ENCODE peak calls at places on chromosomes 12 and 14, in six cellular contexts. J is ovary, V is IMR-90, I is A549, R is breast epithelium, X is tibial nerve. S is an unnamed sample. For H3K4me1, the result is how much of the 10 kb centered on the place peaks cover.

GRCh38 chr12:47095446-47096236 is 15.9 kb upstream of the AMIGO2 start:
- DNase-seq in J (no peak), V (peak), I (peak), R (no peak), X (no peak), S (no peak)

GRCh38 chr12:46160081-46160980 is 108.5 kb downstream of the SLC38A1 start:
- DNase-seq in J (no peak), V (peak), I (no peak), R (no peak), X (no peak), S (peak)

GRCh38 chr14:104223101-104223809 is 84.9 kb downstream of the KIF26A start:
- DNase-seq in J (peak), V (no peak), I (no peak), R (no peak), X (no peak), S (no peak)

GRCh38 chr14:76101980-76102379 is 49.7 kb upstream of the GPATCH2L start:
- DNase-seq in J (no peak), V (no peak), I (no peak), R (no peak), X (no peak), S (no peak)

GRCh38 chr12:100544165-100544564 is 29.3 kb upstream of the GAS2L3 start:
- DNase-seq in J (no peak), V (no peak), I (peak), R (no peak), X (no peak), S (no peak)

GRCh38 chr12:108773798-108774788 is 42.8 kb upstream of the CORO1C start:
- DNase-seq in J (peak), V (peak), I (peak), R (peak), X (peak), S (peak)

GRCh38 chr14:99035268-99035667 is 236.7 kb downstream of the BCL11B start:
- DNase-seq in J (peak), V (no peak), I (no peak), R (no peak), X (peak), S (peak)

GRCh38 chr14:37709419-37710195 is 114.2 kb downstream of the TTC6 start:
- DNase-seq in J (no peak), V (peak), I (peak), R (no peak), X (no peak), S (no peak)

GRCh38 chr14:72476657-72477499 is 417.0 kb downstream of the DPF3 start:
- DNase-seq in J (no peak), V (peak), I (peak), R (no peak), X (no peak), S (no peak)

GRCh38 chr14:64841121-64841611 is 38.5 kb downstream of the SPTB start:
- DNase-seq in J (no peak), V (peak), I (peak), R (no peak), X (no peak), S (peak)

GRCh38 chr14:77892381-77892871 is 92.5 kb downstream of the ADCK1 start:
- DNase-seq in J (no peak), V (peak), I (no peak), R (no peak), X (no peak), S (no peak)

GRCh38 chr12:99097170-99097569 is 452.1 kb downstream of the APAF1 start:
- DNase-seq in J (no peak), V (no peak), I (no peak), R (no peak), X (no peak), S (no peak)

GRCh38 chr12:58503731-58504520 is 416.4 kb downstream of the LRIG3 start:
- DNase-seq in J (no peak), V (peak), I (peak), R (no peak), X (no peak), S (no peak)

GRCh38 chr14:95143813-95144620 is 13.3 kb downstream of the DICER1 start:
- DNase-seq in J (no peak), V (peak), I (no peak), R (no peak), X (no peak), S (no peak)

GRCh38 chr12:110501378-110501721 is 561 bp downstream of the VPS29 start:
- DNase-seq in J (no peak), V (peak), I (peak), R (no peak), X (no peak), S (peak)

GRCh38 chr14:30808576-30808975 is 65.8 kb upstream of the COCH start:
- DNase-seq in J (no peak), V (no peak), I (no peak), R (no peak), X (no peak), S (no peak)

GRCh38 chr14:40447032-40447431 is 1014.8 kb upstream of the FBXO33 start:
- DNase-seq in J (no peak), V (no peak), I (no peak), R (no peak), X (no peak), S (no peak)

GRCh38 chr12:65788912-65789311 is 35.4 kb upstream of the HMGA2 start:
- DNase-seq in J (no peak), V (no peak), I (no peak), R (no peak), X (no peak), S (no peak)

GRCh38 chr12:42696424-42697149 is 107.0 kb upstream of the PRICKLE1 start:
- DNase-seq in J (peak), V (peak), I (no peak), R (peak), X (peak), S (peak)

GRCh38 chr14:20998674-20999366 is at the start of gene SLC39A2:
- DNase-seq in J (no peak), V (peak), I (no peak), R (peak), X (no peak), S (no peak)

GRCh38 chr12:30437616-30438015 is 258.1 kb downstream of the IPO8 start:
- DNase-seq in J (no peak), V (peak), I (no peak), R (no peak), X (no peak), S (no peak)

GRCh38 chr14:73610692-73611091 is 1.6 kb upstream of the ACOT6 start:
- DNase-seq in J (no peak), V (peak), I (no peak), R (no peak), X (no peak), S (no peak)

GRCh38 chr14:75968461-75968860 is 13.3 kb downstream of the TGFB3 start:
- DNase-seq in J (no peak), V (no peak), I (no peak), R (no peak), X (no peak), S (peak)

GRCh38 chr12:49776858-49777257 is 35.5 kb downstream of the TMBIM6 start:
- DNase-seq in J (no peak), V (no peak), I (no peak), R (no peak), X (no peak), S (no peak)

GRCh38 chr14:38187475-38187874 is 20.2 kb upstream of the SSTR1 start:
- DNase-seq in J (no peak), V (no peak), I (no peak), R (no peak), X (no peak), S (no peak)

GRCh38 chr14:105879867-105880561 is 353.6 kb downstream of the TMEM121 start:
- DNase-seq in J (no peak), V (no peak), I (no peak), R (peak), X (peak), S (peak)

GRCh38 chr12:47939009-47939601 is 24.3 kb upstream of the TMEM106C start:
- DNase-seq in J (no peak), V (no peak), I (no peak), R (no peak), X (no peak), S (no peak)

GRCh38 chr14:96268426-96269358 is 12.7 kb downstream of the BDKRB1 start:
- DNase-seq in J (peak), V (peak), I (peak), R (no peak), X (peak), S (no peak)

GRCh38 chr12:2813214-2813554 is 716 bp downstream of the ITFG2 start:
- DNase-seq in J (no peak), V (no peak), I (no peak), R (no peak), X (no peak), S (no peak)

GRCh38 chr12:2811791-2812190 is 677 bp upstream of the ITFG2 start:
- DNase-seq in J (no peak), V (no peak), I (no peak), R (no peak), X (no peak), S (no peak)

GRCh38 chr12:2813573-2814185 is 1.2 kb downstream of the ITFG2 start:
- DNase-seq in J (no peak), V (peak), I (peak), R (no peak), X (no peak), S (no peak)

GRCh38 chr12:2806700-2807099 is 5.8 kb upstream of the ITFG2 start:
- DNase-seq in J (no peak), V (no peak), I (no peak), R (no peak), X (no peak), S (no peak)

DNA sequence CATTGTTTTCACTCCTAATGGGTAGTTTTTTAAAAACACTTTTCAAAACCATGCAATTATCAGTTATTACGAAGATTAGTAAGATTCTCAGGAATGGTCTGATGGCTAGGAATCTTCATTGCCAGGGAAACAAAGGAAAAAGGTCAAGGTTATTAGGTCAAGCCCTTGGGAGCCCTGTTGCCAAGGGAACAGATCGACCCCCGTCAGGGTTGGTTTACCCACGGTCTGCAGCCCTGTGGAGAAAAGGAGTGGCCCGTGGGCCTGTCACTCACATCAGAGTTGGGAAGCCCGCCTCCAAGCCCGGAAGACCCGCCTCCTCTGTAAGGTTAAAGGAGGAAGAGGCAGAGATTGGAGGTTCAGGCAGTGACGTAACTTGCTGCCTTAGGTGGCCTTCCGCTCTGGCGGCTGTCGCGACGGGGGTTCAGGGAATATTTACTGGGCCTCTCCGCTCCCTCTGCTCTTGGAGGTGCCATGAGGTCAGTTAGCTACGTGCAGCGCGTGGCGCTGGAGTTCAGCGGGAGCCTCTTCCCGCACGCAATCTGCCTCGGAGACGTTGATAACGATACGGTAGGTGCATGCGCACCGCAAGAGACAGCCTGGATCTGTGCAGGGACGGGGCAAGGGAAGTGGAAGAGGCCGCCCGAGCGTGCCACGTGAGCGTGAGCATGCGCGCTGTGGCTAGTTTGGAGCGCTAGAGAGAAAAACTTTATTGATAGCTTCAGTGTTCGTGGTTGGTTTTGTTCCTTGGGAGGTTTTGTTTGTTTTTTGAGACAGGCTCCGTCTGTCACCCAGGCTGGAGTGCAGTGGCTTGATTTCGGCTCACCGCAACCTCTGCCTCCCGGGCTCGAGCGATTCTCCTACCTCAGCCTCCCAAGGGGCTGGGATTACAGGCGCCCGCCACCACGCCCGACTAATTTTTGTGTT is at the start of gene ITFG2:
- DNase-seq in J (peak), V (peak), I (peak), R (peak), X (peak), S (peak)
- TF ChIP-seq POLR2A in J (peak), V (peak), I (peak), R (peak), X (peak), S (peak)

GRCh38 chr12:93417967-93418480 is 23.7 kb downstream of the UBE2N start:
- DNase-seq in J (no peak), V (no peak), I (no peak), R (no peak), X (no peak), S (no peak)
- H3K4me1 ChIP-seq in J (under half), V (under half), I (under half), R (under half), X (half or more), S (half or more)

GRCh38 chr12:1917172-1918070 is 1.0 kb downstream of the CACNA2D4 start:
- DNase-seq in J (no peak), V (no peak), I (no peak), R (no peak), X (no peak), S (no peak)
- TF ChIP-seq POLR2A in J (no peak), V (no peak), I (no peak), R (no peak), X (peak), S (no peak)

DNA sequence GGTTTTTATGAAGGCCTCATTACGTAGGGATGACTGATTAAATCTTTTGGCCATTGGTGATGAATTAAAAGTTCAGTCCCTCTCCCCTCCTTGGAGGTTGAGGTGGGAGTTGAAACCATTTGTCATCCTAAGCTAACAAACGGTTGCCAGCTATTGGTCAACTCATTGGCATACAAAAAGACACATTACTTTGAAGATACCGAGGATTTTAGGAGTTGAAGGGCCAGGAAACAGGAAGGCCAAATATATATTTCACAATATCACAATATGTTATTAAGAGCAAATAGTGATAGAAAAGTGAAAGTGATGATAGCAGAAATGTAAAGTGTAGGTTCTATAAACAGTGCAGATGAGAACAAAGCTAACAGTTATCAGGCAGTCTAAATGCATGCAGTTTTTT is 24.4 kb downstream of the RCOR1 start:
- DNase-seq in J (no peak), V (no peak), I (peak), R (no peak), X (no peak), S (no peak)
- H3K4me1 ChIP-seq in J (under half), V (under half), I (under half), R (under half), X (under half), S (under half)

DNA sequence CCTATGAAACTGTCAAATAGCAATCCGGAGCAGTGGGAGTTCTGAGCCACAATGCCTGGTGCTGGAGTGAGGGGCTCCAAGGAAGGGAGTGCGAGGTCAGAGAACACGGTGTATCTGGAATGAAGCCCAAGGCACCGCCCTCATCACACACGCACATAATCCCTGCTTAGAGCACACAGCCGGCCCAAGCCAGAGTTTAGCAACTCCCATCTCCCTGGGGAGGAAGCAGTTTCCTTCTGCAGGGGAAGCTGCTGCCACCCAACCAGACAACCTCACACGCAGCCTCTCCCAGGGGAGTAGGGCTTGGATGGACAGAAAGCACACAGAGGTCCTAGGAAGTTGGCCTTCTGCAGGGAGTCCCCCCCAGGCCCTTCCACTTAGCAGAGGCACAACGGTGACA is 31.3 kb downstream of the ACTN1 start:
- DNase-seq in J (no peak), V (peak), I (peak), R (no peak), X (peak), S (peak)
- TF ChIP-seq POLR2A in J (no peak), V (no peak), I (no peak), R (no peak), X (no peak), S (no peak)

S was measured in gastrocnemius medialis.